ENCODE peak calls at places on chromosomes 3 and 15, in eight cellular contexts. M, E, X, F, S, L, R and H are unnamed samples.

GRCh38 chr15:60324706-60325438 is 72.9 kb downstream of the ANXA2 start:
- DNase-seq in R (no peak), M (peak), E (no peak), X (no peak), L (no peak), F (no peak), S (no peak), H (no peak)

GRCh38 chr15:81113204-81113657 is 20.8 kb upstream of the CFAP161 start:
- DNase-seq in E (no peak), R (no peak), F (no peak), X (no peak), S (no peak), M (no peak), L (peak), H (no peak)

GRCh38 chr3:194874206-194874605 is 188.5 kb downstream of the FAM43A start:
- DNase-seq in M (no peak), E (no peak), S (no peak), F (no peak), L (no peak), X (no peak), R (no peak), H (peak)

GRCh38 chr15:42784705-42785104 is 47.8 kb upstream of the CDAN1 start:
- DNase-seq in R (no peak), M (no peak), F (no peak), L (no peak), X (no peak), E (no peak), S (no peak), H (no peak)

GRCh38 chr3:116155830-116156229 is 289.5 kb downstream of the LSAMP start:
- DNase-seq in X (no peak), M (peak), E (no peak), L (no peak), F (no peak), R (no peak), S (no peak), H (no peak)

GRCh38 chr3:186664119-186664495 is 1.7 kb upstream of the HRG start:
- DNase-seq in F (no peak), L (no peak), X (no peak), E (no peak), M (no peak), S (no peak), R (no peak), H (no peak)

GRCh38 chr3:120304569-120305090 is 19.6 kb upstream of the GPR156 start:
- DNase-seq in L (no peak), R (no peak), X (no peak), S (no peak), E (no peak), M (no peak), F (no peak), H (no peak)

GRCh38 chr3:195123196-195123805 is 147.7 kb downstream of the XXYLT1 start:
- DNase-seq in L (no peak), R (no peak), X (no peak), F (no peak), S (no peak), E (no peak), M (no peak), H (no peak)

GRCh38 chr3:14728113-14728512 is 53.2 kb downstream of the C3orf20 start:
- DNase-seq in S (no peak), M (no peak), X (no peak), R (no peak), F (no peak), L (no peak), E (no peak), H (no peak)

GRCh38 chr15:98817745-98818144 is 169.4 kb downstream of the IGF1R start:
- DNase-seq in R (no peak), L (no peak), M (no peak), X (no peak), F (no peak), E (no peak), S (no peak), H (no peak)

GRCh38 chr15:63010920-63011693 is 31.4 kb upstream of the TPM1 start:
- DNase-seq in F (no peak), R (no peak), S (no peak), E (no peak), M (no peak), L (no peak), X (no peak), H (no peak)

GRCh38 chr15:80210612-80211554 is 41.1 kb downstream of the CTXND1 start:
- DNase-seq in R (no peak), E (peak), F (no peak), X (no peak), L (no peak), M (no peak), S (peak), H (no peak)

GRCh38 chr3:128504957-128505730 is 12.1 kb upstream of the GATA2 start:
- DNase-seq in S (peak), R (no peak), M (no peak), L (no peak), F (no peak), X (no peak), E (no peak), H (no peak)

GRCh38 chr3:149771652-149772271 is 19.5 kb upstream of the COMMD2 start:
- DNase-seq in M (peak), S (no peak), E (peak), R (peak), L (peak), F (no peak), X (peak), H (no peak)

GRCh38 chr15:48279608-48280007 is 51.6 kb upstream of the DUT start:
- DNase-seq in E (no peak), F (no peak), S (no peak), R (no peak), X (no peak), M (no peak), L (no peak), H (no peak)

GRCh38 chr3:89116486-89116885 is 9.1 kb downstream of the EPHA3 start:
- DNase-seq in S (no peak), E (no peak), R (no peak), L (no peak), F (no peak), M (no peak), X (no peak), H (no peak)

GRCh38 chr3:89113344-89113743 is 5.9 kb downstream of the EPHA3 start:
- DNase-seq in M (no peak), E (no peak), X (no peak), F (no peak), S (no peak), R (no peak), L (no peak), H (no peak)

GRCh38 chr3:89113887-89114840 is 6.7 kb downstream of the EPHA3 start:
- DNase-seq in L (no peak), S (peak), F (no peak), X (peak), R (peak), M (peak), E (no peak), H (peak)

GRCh38 chr3:89114841-89115223 is 7.4 kb downstream of the EPHA3 start:
- DNase-seq in M (no peak), X (no peak), L (no peak), R (no peak), E (no peak), F (no peak), S (no peak), H (no peak)
- TF ChIP-seq CTCF in M (no peak), X (no peak), L (no peak), R (no peak), E (no peak), F (no peak), S (no peak), H (peak)

DNA sequence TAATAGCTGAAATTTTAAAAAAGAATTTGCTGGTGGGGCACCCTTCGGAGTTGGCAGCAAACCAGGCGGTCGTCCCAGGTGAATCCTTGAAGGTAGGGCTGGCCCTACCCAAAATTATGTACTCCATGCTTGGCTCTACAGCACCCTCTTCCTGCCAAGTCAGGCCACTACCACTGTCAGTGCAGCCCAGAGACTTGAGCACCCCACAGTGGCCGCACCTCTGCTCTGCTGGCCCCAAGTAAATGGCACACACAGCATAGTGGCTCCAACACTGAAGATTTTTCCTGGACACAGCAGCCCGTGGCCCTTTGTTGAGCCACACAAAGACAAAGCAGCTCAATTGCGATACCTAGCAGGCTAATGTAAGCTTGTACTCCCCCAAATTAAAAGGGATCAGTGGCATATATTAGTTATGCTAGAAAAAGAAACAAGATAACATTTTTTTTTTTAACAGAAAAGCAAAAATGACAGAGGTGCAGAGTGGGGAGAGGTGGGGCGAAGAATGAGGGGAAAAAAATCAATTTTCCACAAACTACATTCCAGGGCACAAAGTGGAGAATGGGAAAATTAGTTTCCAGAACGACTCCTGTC is 250.5 kb downstream of the UACA start:
- DNase-seq in E (peak), R (no peak), M (peak), F (no peak), L (peak), S (no peak), X (no peak), H (no peak)
- TF ChIP-seq CTCF in E (peak), R (no peak), M (peak), F (peak), L (peak), S (no peak), X (peak), H (peak)

DNA sequence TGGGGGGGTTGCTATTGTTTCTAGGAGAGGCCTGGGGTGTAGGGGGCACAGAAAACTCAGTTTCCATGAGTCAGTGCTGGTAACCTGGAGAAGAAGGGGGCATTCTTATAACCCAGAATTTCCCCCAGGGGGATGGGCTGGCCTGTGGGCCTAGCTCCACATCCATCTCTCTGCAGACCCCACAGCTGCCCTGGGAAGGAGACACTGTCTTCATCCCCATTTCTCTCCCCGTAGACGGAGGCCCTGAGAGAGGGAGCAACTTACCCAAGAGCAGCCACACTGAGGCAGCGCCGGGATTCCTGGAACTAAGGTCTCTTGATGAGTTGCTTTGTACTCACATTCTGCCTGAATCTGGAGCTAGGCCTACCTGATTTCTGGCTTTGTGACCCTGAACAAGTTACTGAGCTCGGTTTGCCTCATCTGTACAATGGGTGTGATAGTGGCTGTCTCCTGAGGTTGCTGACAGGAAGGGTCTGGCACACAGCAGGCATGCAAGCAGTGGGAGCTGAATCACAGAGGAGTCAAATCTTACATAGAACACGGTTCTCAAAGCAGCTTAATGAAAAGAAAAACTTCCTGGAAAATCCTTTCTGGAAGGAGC is 55.0 kb upstream of the LCTL start:
- DNase-seq in X (no peak), E (no peak), L (no peak), R (no peak), F (no peak), S (no peak), M (peak), H (no peak)
- TF ChIP-seq CTCF in X (no peak), E (no peak), L (no peak), R (no peak), F (no peak), S (no peak), M (no peak), H (no peak)

DNA sequence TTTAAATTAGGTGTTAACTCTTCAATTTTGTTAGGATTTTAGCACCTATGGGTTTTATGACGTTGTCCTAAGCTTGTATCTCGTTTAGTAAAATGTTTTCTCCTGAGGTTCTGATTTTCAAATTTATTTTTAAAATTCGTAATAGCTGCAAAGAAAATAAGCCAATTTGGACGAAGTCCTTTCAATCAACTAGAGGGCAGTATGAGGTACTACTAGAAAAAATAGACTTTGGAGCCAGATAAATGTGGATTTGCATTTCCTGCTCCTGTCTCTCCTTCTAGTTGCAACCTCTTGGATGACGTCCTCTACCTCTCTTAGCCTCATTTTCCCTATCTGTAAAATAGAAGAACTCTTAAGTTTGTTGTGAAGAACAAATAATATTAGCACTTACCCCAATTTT is 81.1 kb downstream of the SLTM start:
- DNase-seq in R (no peak), L (no peak), F (no peak), S (no peak), E (peak), M (no peak), X (no peak), H (no peak)
- TF ChIP-seq CTCF in R (no peak), L (no peak), F (no peak), S (no peak), E (peak), M (no peak), X (peak), H (peak)

DNA sequence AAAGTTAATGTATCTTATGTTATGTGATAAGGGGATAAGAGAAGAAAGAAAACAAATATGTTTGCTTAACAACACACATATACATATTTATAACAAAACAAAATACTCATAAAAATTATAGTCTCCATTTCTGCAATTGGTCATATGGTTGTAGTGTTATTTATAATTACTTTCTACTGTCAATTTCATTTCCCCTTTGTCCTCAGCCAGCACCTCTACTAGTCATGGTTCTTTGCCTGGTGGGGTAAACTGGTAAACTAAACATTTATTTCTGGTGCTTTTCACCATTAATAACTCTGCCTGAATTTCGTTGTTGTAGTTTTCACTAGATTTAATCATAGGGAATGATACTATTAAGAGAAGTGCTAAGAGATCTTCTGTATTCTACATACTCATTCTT is 88.0 kb upstream of the ALCAM start:
- DNase-seq in F (no peak), S (no peak), R (no peak), L (no peak), M (no peak), X (no peak), E (no peak), H (no peak)
- TF ChIP-seq CTCF in F (no peak), S (no peak), R (no peak), L (no peak), M (no peak), X (no peak), E (no peak), H (no peak)

DNA sequence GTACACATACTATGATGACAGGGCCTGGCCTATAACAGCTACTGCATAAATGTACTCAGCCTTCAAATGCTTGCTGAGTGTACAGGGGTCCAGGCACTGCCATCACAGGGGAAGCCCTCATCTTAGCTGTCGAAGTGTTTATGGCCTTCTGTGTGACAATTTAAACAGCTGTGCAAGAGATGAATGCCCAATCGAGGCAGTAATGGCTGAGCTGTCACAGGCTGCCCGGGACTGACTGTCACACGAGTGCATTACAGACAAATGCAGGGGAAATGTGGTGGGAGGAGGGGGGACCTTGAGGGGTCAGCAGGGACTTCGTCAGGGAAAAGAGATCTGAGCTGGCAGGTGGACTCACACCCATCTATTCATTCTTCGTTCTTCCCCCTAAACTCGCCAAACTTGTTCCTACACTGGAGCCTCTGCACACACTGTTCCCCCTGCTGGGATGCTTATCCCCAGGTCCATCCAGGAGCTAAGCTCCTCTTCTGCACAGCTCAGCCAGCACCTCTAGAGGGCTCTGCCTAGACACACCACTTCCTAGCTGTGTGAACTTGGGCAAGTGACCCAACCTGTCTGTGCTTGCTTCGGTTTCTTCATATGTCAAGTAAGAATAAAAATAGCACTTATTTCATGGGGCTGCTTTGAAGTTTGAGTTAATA is 156.2 kb upstream of the IQSEC1 start:
- DNase-seq in F (no peak), X (no peak), M (peak), L (no peak), R (no peak), S (no peak), E (peak), H (no peak)
- TF ChIP-seq CTCF in F (peak), X (peak), M (no peak), L (no peak), R (no peak), S (no peak), E (peak), H (peak)

GRCh38 chr15:90650117-90650955 is 66.8 kb upstream of the BLM start:
- DNase-seq in F (no peak), R (no peak), X (no peak), L (peak), M (peak), E (no peak), S (no peak), H (no peak)
- TF ChIP-seq CTCF in F (no peak), R (no peak), X (no peak), L (no peak), M (no peak), E (no peak), S (no peak), H (no peak)

DNA sequence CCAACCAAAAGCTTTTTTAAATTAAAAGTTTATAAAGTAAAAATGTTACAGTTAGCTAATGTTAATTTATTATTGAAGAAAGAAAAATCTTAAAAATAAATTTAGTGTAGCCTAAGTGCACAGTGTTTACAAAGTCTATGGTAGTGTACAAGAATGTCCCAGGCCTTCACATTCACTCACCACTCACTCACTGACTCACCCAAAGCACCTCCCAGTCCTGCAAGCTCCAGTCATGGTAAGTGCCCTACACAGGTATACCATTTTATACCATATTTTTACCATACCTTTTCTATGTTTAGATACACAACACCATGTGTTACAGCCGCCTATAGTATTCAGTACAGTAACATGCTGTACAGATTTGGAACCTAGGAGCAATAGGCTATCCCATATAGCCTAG is 29.1 kb downstream of the SSR3 start:
- DNase-seq in E (no peak), X (no peak), F (no peak), R (no peak), L (no peak), M (no peak), S (no peak), H (no peak)
- TF ChIP-seq CTCF in E (no peak), X (no peak), F (no peak), R (no peak), L (no peak), M (no peak), S (no peak), H (no peak)

GRCh38 chr3:11653298-11654055 is 9.8 kb upstream of the VGLL4 start:
- DNase-seq in E (no peak), S (no peak), M (no peak), R (no peak), F (no peak), X (no peak), L (no peak), H (no peak)
- TF ChIP-seq CTCF in E (peak), S (no peak), M (no peak), R (no peak), F (no peak), X (no peak), L (no peak), H (no peak)

GRCh38 chr15:77821959-77822256 is 189.2 kb upstream of the LINGO1 start:
- DNase-seq in S (no peak), L (no peak), X (no peak), M (no peak), F (no peak), R (no peak), E (no peak), H (no peak)

GRCh38 chr15:77819271-77819806 is 186.6 kb upstream of the LINGO1 start:
- DNase-seq in L (no peak), R (no peak), E (no peak), X (peak), M (no peak), F (no peak), S (no peak), H (no peak)

GRCh38 chr15:77821188-77821958 is 188.7 kb upstream of the LINGO1 start:
- DNase-seq in L (peak), S (no peak), X (peak), R (peak), E (peak), F (peak), M (peak), H (no peak)

GRCh38 chr15:77818484-77819270 is 186.0 kb upstream of the LINGO1 start:
- DNase-seq in S (no peak), F (no peak), R (no peak), L (no peak), E (no peak), X (peak), M (no peak), H (no peak)

GRCh38 chr15:77819841-77820728 is 187.4 kb upstream of the LINGO1 start:
- DNase-seq in R (no peak), M (no peak), F (no peak), L (peak), S (no peak), X (peak), E (no peak), H (no peak)
- TF ChIP-seq CTCF in R (no peak), M (peak), F (no peak), L (peak), S (no peak), X (peak), E (no peak), H (peak)